ENCODE peak calls at places on chromosomes 3 and 15, in seven cellular contexts. One of them, this sample, is unnamed.

GRCh38 chr3:5690904-5691532 is 503.5 kb downstream of the EDEM1 start:
- DNase-seq in suprapubic skin: no peak
- DNase-seq in Panc1: no peak
- DNase-seq in esophagus squamous epithelium: no peak
- DNase-seq in tibial nerve: no peak
- DNase-seq in tibial artery: no peak
- DNase-seq in cardiac muscle cell: no peak
- DNase-seq in this sample: no peak

GRCh38 chr3:122255757-122256439 is 69.2 kb upstream of the CSTA start:
- DNase-seq in cardiac muscle cell: no peak
- DNase-seq in tibial artery: no peak
- DNase-seq in esophagus squamous epithelium: no peak
- DNase-seq in Panc1: no peak
- DNase-seq in suprapubic skin: no peak
- DNase-seq in tibial nerve: no peak
- DNase-seq in this sample: no peak

GRCh38 chr3:34229871-34230270 is 431.4 kb downstream of the PDCD6IP start:
- DNase-seq in cardiac muscle cell: peak; percentile 23
- DNase-seq in tibial nerve: no peak
- DNase-seq in Panc1: no peak
- DNase-seq in tibial artery: no peak
- DNase-seq in esophagus squamous epithelium: no peak
- DNase-seq in suprapubic skin: no peak
- DNase-seq in this sample: no peak

GRCh38 chr15:73872370-73872769 is 994 bp upstream of the TBC1D21 start:
- DNase-seq in tibial nerve: no peak
- DNase-seq in esophagus squamous epithelium: no peak
- DNase-seq in Panc1: no peak
- DNase-seq in tibial artery: no peak
- DNase-seq in suprapubic skin: no peak
- DNase-seq in cardiac muscle cell: no peak
- DNase-seq in this sample: no peak

GRCh38 chr3:153160451-153161137 is 1.4 kb upstream of the RAP2B start:
- DNase-seq in Panc1: peak; percentile 59
- DNase-seq in suprapubic skin: peak; percentile 92
- DNase-seq in tibial nerve: peak; percentile 60
- DNase-seq in cardiac muscle cell: peak; percentile 82
- DNase-seq in esophagus squamous epithelium: peak; percentile 56
- DNase-seq in tibial artery: peak; percentile 70
- DNase-seq in this sample: peak; percentile 94

GRCh38 chr3:100319951-100320350 is 14.6 kb upstream of the NIT2 start:
- DNase-seq in Panc1: no peak
- DNase-seq in cardiac muscle cell: no peak
- DNase-seq in suprapubic skin: no peak
- DNase-seq in tibial nerve: no peak
- DNase-seq in esophagus squamous epithelium: no peak
- DNase-seq in tibial artery: no peak
- DNase-seq in this sample: no peak

GRCh38 chr3:109897734-109898133 is 560.4 kb upstream of the DPPA4 start:
- DNase-seq in Panc1: no peak
- DNase-seq in tibial artery: no peak
- DNase-seq in esophagus squamous epithelium: no peak
- DNase-seq in tibial nerve: no peak
- DNase-seq in cardiac muscle cell: no peak
- DNase-seq in suprapubic skin: no peak
- DNase-seq in this sample: no peak

GRCh38 chr15:91258436-91258779 is 158.4 kb downstream of the SV2B start:
- DNase-seq in Panc1: no peak
- DNase-seq in tibial nerve: no peak
- DNase-seq in tibial artery: no peak
- DNase-seq in suprapubic skin: no peak
- DNase-seq in esophagus squamous epithelium: no peak
- DNase-seq in cardiac muscle cell: no peak
- DNase-seq in this sample: no peak

GRCh38 chr3:134242649-134243637 is 7.7 kb downstream of the RYK start:
- DNase-seq in Panc1: peak; percentile 55
- DNase-seq in cardiac muscle cell: no peak
- DNase-seq in tibial artery: no peak
- DNase-seq in esophagus squamous epithelium: no peak
- DNase-seq in suprapubic skin: no peak
- DNase-seq in tibial nerve: peak; percentile 18
- DNase-seq in this sample: no peak

GRCh38 chr3:130491431-130491830 is 25.5 kb upstream of the COL6A6 start:
- DNase-seq in esophagus squamous epithelium: no peak
- DNase-seq in tibial artery: no peak
- DNase-seq in suprapubic skin: no peak
- DNase-seq in cardiac muscle cell: no peak
- DNase-seq in Panc1: no peak
- DNase-seq in tibial nerve: no peak
- DNase-seq in this sample: no peak

GRCh38 chr3:45978348-45978747 is 17.3 kb downstream of the FYCO1 start:
- DNase-seq in tibial nerve: no peak
- DNase-seq in Panc1: no peak
- DNase-seq in cardiac muscle cell: no peak
- DNase-seq in tibial artery: no peak
- DNase-seq in esophagus squamous epithelium: no peak
- DNase-seq in suprapubic skin: no peak
- DNase-seq in this sample: no peak

GRCh38 chr3:192802957-192803899 is 75.9 kb upstream of the FGF12 start:
- DNase-seq in cardiac muscle cell: peak; percentile 55
- DNase-seq in esophagus squamous epithelium: no peak
- DNase-seq in Panc1: no peak
- DNase-seq in suprapubic skin: no peak
- DNase-seq in tibial nerve: no peak
- DNase-seq in tibial artery: no peak
- DNase-seq in this sample: no peak

GRCh38 chr3:156816091-156816793 is 9.9 kb upstream of the LEKR1 start:
- DNase-seq in tibial artery: peak; percentile 21
- DNase-seq in tibial nerve: no peak
- DNase-seq in cardiac muscle cell: peak; percentile 34
- DNase-seq in esophagus squamous epithelium: no peak
- DNase-seq in Panc1: no peak
- DNase-seq in suprapubic skin: peak; percentile 78
- DNase-seq in this sample: peak; percentile 81

GRCh38 chr3:179732661-179733348 is 80.0 kb downstream of the USP13 start:
- DNase-seq in tibial artery: no peak
- DNase-seq in cardiac muscle cell: no peak
- DNase-seq in suprapubic skin: no peak
- DNase-seq in Panc1: no peak
- DNase-seq in esophagus squamous epithelium: no peak
- DNase-seq in tibial nerve: no peak
- DNase-seq in this sample: no peak

GRCh38 chr3:186664119-186664495 is 1.7 kb upstream of the HRG start:
- DNase-seq in tibial nerve: no peak
- DNase-seq in cardiac muscle cell: no peak
- DNase-seq in suprapubic skin: no peak
- DNase-seq in esophagus squamous epithelium: no peak
- DNase-seq in tibial artery: no peak
- DNase-seq in Panc1: no peak
- DNase-seq in this sample: no peak

GRCh38 chr15:31024330-31024729 is 32.9 kb upstream of the MTMR10 start:
- DNase-seq in suprapubic skin: no peak
- DNase-seq in cardiac muscle cell: peak; percentile 58
- DNase-seq in tibial artery: no peak
- DNase-seq in esophagus squamous epithelium: no peak
- DNase-seq in Panc1: no peak
- DNase-seq in tibial nerve: no peak
- DNase-seq in this sample: no peak

GRCh38 chr3:140292684-140293083 is 357.7 kb downstream of the CLSTN2 start:
- DNase-seq in Panc1: no peak
- DNase-seq in tibial artery: peak; percentile 61
- DNase-seq in suprapubic skin: no peak
- DNase-seq in esophagus squamous epithelium: no peak
- DNase-seq in tibial nerve: peak; percentile 26
- DNase-seq in cardiac muscle cell: no peak
- DNase-seq in this sample: peak; percentile 81

GRCh38 chr3:189212681-189213080 is 40.9 kb downstream of the TPRG1 start:
- DNase-seq in cardiac muscle cell: no peak
- DNase-seq in suprapubic skin: no peak
- DNase-seq in tibial artery: no peak
- DNase-seq in esophagus squamous epithelium: no peak
- DNase-seq in Panc1: no peak
- DNase-seq in tibial nerve: no peak
- DNase-seq in this sample: no peak

GRCh38 chr3:105094588-105094987 is 272.1 kb upstream of the ALCAM start:
- DNase-seq in cardiac muscle cell: no peak
- DNase-seq in suprapubic skin: no peak
- DNase-seq in tibial artery: no peak
- DNase-seq in tibial nerve: no peak
- DNase-seq in esophagus squamous epithelium: no peak
- DNase-seq in Panc1: no peak
- DNase-seq in this sample: no peak

GRCh38 chr3:87309601-87310000 is 33.2 kb upstream of the POU1F1 start:
- DNase-seq in esophagus squamous epithelium: no peak
- DNase-seq in Panc1: no peak
- DNase-seq in tibial nerve: no peak
- DNase-seq in cardiac muscle cell: no peak
- DNase-seq in tibial artery: no peak
- DNase-seq in suprapubic skin: no peak
- DNase-seq in this sample: no peak

GRCh38 chr15:36658905-36659304 is 79.5 kb downstream of the CDIN1 start:
- DNase-seq in cardiac muscle cell: no peak
- DNase-seq in tibial nerve: no peak
- DNase-seq in suprapubic skin: no peak
- DNase-seq in Panc1: no peak
- DNase-seq in tibial artery: no peak
- DNase-seq in esophagus squamous epithelium: no peak
- DNase-seq in this sample: no peak

GRCh38 chr15:72227720-72228119 is 3.3 kb downstream of the PKM start:
- DNase-seq in suprapubic skin: no peak
- DNase-seq in tibial nerve: no peak
- DNase-seq in Panc1: no peak
- DNase-seq in cardiac muscle cell: no peak
- DNase-seq in tibial artery: no peak
- DNase-seq in esophagus squamous epithelium: no peak
- DNase-seq in this sample: no peak

GRCh38 chr3:52403271-52403841 is 41.5 kb downstream of the SEMA3G start:
- DNase-seq in cardiac muscle cell: no peak
- DNase-seq in suprapubic skin: no peak
- DNase-seq in esophagus squamous epithelium: no peak
- DNase-seq in Panc1: no peak
- DNase-seq in tibial nerve: no peak
- DNase-seq in tibial artery: no peak
- DNase-seq in this sample: peak; percentile 73

GRCh38 chr3:104632947-104633346 is 733.8 kb upstream of the ALCAM start:
- DNase-seq in tibial nerve: no peak
- DNase-seq in tibial artery: no peak
- DNase-seq in esophagus squamous epithelium: no peak
- DNase-seq in cardiac muscle cell: no peak
- DNase-seq in Panc1: no peak
- DNase-seq in suprapubic skin: no peak
- DNase-seq in this sample: no peak

GRCh38 chr3:15096026-15096425 is 2.9 kb downstream of the RBSN start:
- DNase-seq in tibial artery: no peak
- DNase-seq in esophagus squamous epithelium: no peak
- DNase-seq in tibial nerve: no peak
- DNase-seq in suprapubic skin: no peak
- DNase-seq in cardiac muscle cell: no peak
- DNase-seq in Panc1: no peak
- DNase-seq in this sample: no peak

GRCh38 chr3:45082139-45082538 is 56.0 kb downstream of the CLEC3B start:
- DNase-seq in suprapubic skin: no peak
- DNase-seq in tibial nerve: no peak
- DNase-seq in esophagus squamous epithelium: no peak
- DNase-seq in Panc1: no peak
- DNase-seq in cardiac muscle cell: no peak
- DNase-seq in tibial artery: no peak
- DNase-seq in this sample: no peak

GRCh38 chr3:48681974-48682610 is 3.6 kb downstream of the NCKIPSD start:
- DNase-seq in suprapubic skin: no peak
- DNase-seq in tibial nerve: no peak
- DNase-seq in esophagus squamous epithelium: no peak
- DNase-seq in tibial artery: no peak
- DNase-seq in Panc1: no peak
- DNase-seq in cardiac muscle cell: no peak
- DNase-seq in this sample: no peak

GRCh38 chr3:48679416-48680380 is 6.0 kb downstream of the NCKIPSD start:
- DNase-seq in suprapubic skin: no peak
- DNase-seq in Panc1: no peak
- DNase-seq in tibial artery: no peak
- DNase-seq in esophagus squamous epithelium: no peak
- DNase-seq in cardiac muscle cell: no peak
- DNase-seq in tibial nerve: no peak
- DNase-seq in this sample: no peak

GRCh38 chr3:48681541-48681880 is 4.2 kb downstream of the NCKIPSD start:
- DNase-seq in tibial artery: no peak
- DNase-seq in suprapubic skin: no peak
- DNase-seq in cardiac muscle cell: no peak
- DNase-seq in esophagus squamous epithelium: no peak
- DNase-seq in Panc1: no peak
- DNase-seq in tibial nerve: no peak
- DNase-seq in this sample: no peak

GRCh38 chr3:48682786-48683185 is 2.9 kb downstream of the NCKIPSD start:
- DNase-seq in Panc1: no peak
- DNase-seq in tibial artery: no peak
- DNase-seq in suprapubic skin: no peak
- DNase-seq in esophagus squamous epithelium: no peak
- DNase-seq in tibial nerve: no peak
- DNase-seq in cardiac muscle cell: no peak
- DNase-seq in this sample: no peak

GRCh38 chr3:48680811-48681540 is 4.7 kb downstream of the NCKIPSD start:
- DNase-seq in esophagus squamous epithelium: no peak
- DNase-seq in suprapubic skin: no peak
- DNase-seq in tibial nerve: no peak
- DNase-seq in tibial artery: no peak
- DNase-seq in cardiac muscle cell: no peak
- DNase-seq in Panc1: no peak
- DNase-seq in this sample: no peak
- H3K36me3 ChIP-seq in esophagus squamous epithelium: peaks cover 70% of the 10 kb centered on the region
- H3K36me3 ChIP-seq in suprapubic skin: peaks cover 48% of the 10 kb centered on the region
- H3K36me3 ChIP-seq in tibial nerve: peaks cover 25% of the 10 kb centered on the region
- H3K36me3 ChIP-seq in tibial artery: peaks cover 32% of the 10 kb centered on the region
- H3K36me3 ChIP-seq in cardiac muscle cell: peaks cover 33% of the 10 kb centered on the region
- H3K36me3 ChIP-seq in Panc1: no peaks in the 10 kb centered on the region
- H3K36me3 ChIP-seq in this sample: peaks cover 31% of the 10 kb centered on the region

GRCh38 chr3:127712881-127713771 is 40.4 kb downstream of the ABTB1 start:
- DNase-seq in Panc1: no peak
- DNase-seq in cardiac muscle cell: no peak
- DNase-seq in tibial artery: no peak
- DNase-seq in suprapubic skin: no peak
- DNase-seq in esophagus squamous epithelium: no peak
- DNase-seq in tibial nerve: no peak
- DNase-seq in this sample: peak; percentile 65
- H3K4me1 ChIP-seq in Panc1: no peaks in the 10 kb centered on the region
- H3K4me1 ChIP-seq in cardiac muscle cell: peaks cover 6% of the 10 kb centered on the region
- H3K4me1 ChIP-seq in tibial artery: peaks cover 32% of the 10 kb centered on the region
- H3K4me1 ChIP-seq in suprapubic skin: peaks cover 17% of the 10 kb centered on the region
- H3K4me1 ChIP-seq in esophagus squamous epithelium: peaks cover 17% of the 10 kb centered on the region
- H3K4me1 ChIP-seq in tibial nerve: peaks cover 79% of the 10 kb centered on the region
- H3K4me1 ChIP-seq in this sample: no peaks in the 10 kb centered on the region

GRCh38 chr15:50777045-50777444 is 11.5 kb upstream of the SPPL2A start:
- DNase-seq in cardiac muscle cell: no peak
- DNase-seq in esophagus squamous epithelium: no peak
- DNase-seq in tibial nerve: no peak
- DNase-seq in suprapubic skin: no peak
- DNase-seq in Panc1: no peak
- DNase-seq in tibial artery: no peak
- DNase-seq in this sample: no peak
- TF ChIP-seq CTCF in cardiac muscle cell: no peak
- TF ChIP-seq CTCF in esophagus squamous epithelium: no peak
- TF ChIP-seq CTCF in tibial nerve: no peak
- TF ChIP-seq CTCF in suprapubic skin: no peak
- TF ChIP-seq CTCF in Panc1: no peak
- TF ChIP-seq CTCF in tibial artery: no peak
- TF ChIP-seq CTCF in this sample: no peak

GRCh38 chr3:184328516-184328915 is 8.9 kb upstream of the FAM131A start:
- DNase-seq in esophagus squamous epithelium: no peak
- DNase-seq in suprapubic skin: no peak
- DNase-seq in tibial artery: no peak
- DNase-seq in tibial nerve: no peak
- DNase-seq in Panc1: no peak
- DNase-seq in cardiac muscle cell: no peak
- DNase-seq in this sample: no peak
- H3K36me3 ChIP-seq in esophagus squamous epithelium: peaks cover 100% of the 10 kb centered on the region
- H3K36me3 ChIP-seq in suprapubic skin: peaks cover 100% of the 10 kb centered on the region
- H3K36me3 ChIP-seq in tibial artery: peaks cover 97% of the 10 kb centered on the region
- H3K36me3 ChIP-seq in tibial nerve: peaks cover 74% of the 10 kb centered on the region
- H3K36me3 ChIP-seq in Panc1: peaks cover 61% of the 10 kb centered on the region
- H3K36me3 ChIP-seq in cardiac muscle cell: peaks cover 92% of the 10 kb centered on the region
- H3K36me3 ChIP-seq in this sample: peaks cover 87% of the 10 kb centered on the region